ENCODE peak calls at places on chromosomes 4 and X, in seven cellular contexts. One of them, this sample, is unnamed.

GRCh38 chr4:148261861-148262260 is 180.4 kb downstream of the NR3C2 start:
- DNase-seq in tibial nerve: no peak
- DNase-seq in A549: no peak
- DNase-seq in thoracic aorta: no peak
- DNase-seq in iPS DF 6.9: no peak
- DNase-seq in K562: no peak
- DNase-seq in mucosa of descending colon: no peak
- DNase-seq in this sample: no peak

GRCh38 chr4:100510551-100510950 is 7.3 kb downstream of the EMCN start:
- DNase-seq in K562: no peak
- DNase-seq in thoracic aorta: no peak
- DNase-seq in tibial nerve: no peak
- DNase-seq in A549: no peak
- DNase-seq in iPS DF 6.9: no peak
- DNase-seq in mucosa of descending colon: no peak
- DNase-seq in this sample: no peak

GRCh38 chrX:22800360-22800759 is 199.4 kb upstream of the DDX53 start:
- DNase-seq in iPS DF 6.9: no peak
- DNase-seq in A549: peak; percentile 39
- DNase-seq in tibial nerve: no peak
- DNase-seq in mucosa of descending colon: no peak
- DNase-seq in K562: no peak
- DNase-seq in thoracic aorta: peak; percentile 3
- DNase-seq in this sample: no peak

GRCh38 chrX:84188320-84188834 is 378 bp upstream of the RPS6KA6 start:
- DNase-seq in K562: no peak
- DNase-seq in tibial nerve: no peak
- DNase-seq in iPS DF 6.9: no peak
- DNase-seq in A549: peak; percentile 79
- DNase-seq in mucosa of descending colon: peak; percentile 59
- DNase-seq in thoracic aorta: no peak
- DNase-seq in this sample: peak; percentile 51

GRCh38 chr4:54800831-54801530 is 143.2 kb downstream of the KIT start:
- DNase-seq in K562: no peak
- DNase-seq in mucosa of descending colon: no peak
- DNase-seq in thoracic aorta: no peak
- DNase-seq in A549: no peak
- DNase-seq in tibial nerve: no peak
- DNase-seq in iPS DF 6.9: no peak
- DNase-seq in this sample: no peak

GRCh38 chrX:40383969-40384368 is 196.8 kb upstream of the ATP6AP2 start:
- DNase-seq in K562: no peak
- DNase-seq in A549: no peak
- DNase-seq in thoracic aorta: no peak
- DNase-seq in iPS DF 6.9: no peak
- DNase-seq in mucosa of descending colon: no peak
- DNase-seq in tibial nerve: no peak
- DNase-seq in this sample: no peak

GRCh38 chr4:91989914-91990313 is 313.9 kb upstream of the GRID2 start:
- DNase-seq in thoracic aorta: no peak
- DNase-seq in K562: no peak
- DNase-seq in tibial nerve: no peak
- DNase-seq in A549: no peak
- DNase-seq in iPS DF 6.9: no peak
- DNase-seq in mucosa of descending colon: no peak
- DNase-seq in this sample: no peak

GRCh38 chrX:2894885-2895292 is 34.2 kb downstream of the ARSD start:
- DNase-seq in iPS DF 6.9: no peak
- DNase-seq in tibial nerve: no peak
- DNase-seq in K562: no peak
- DNase-seq in thoracic aorta: no peak
- DNase-seq in mucosa of descending colon: no peak
- DNase-seq in A549: peak; percentile 49
- DNase-seq in this sample: peak; percentile 85

GRCh38 chr4:10421344-10422055 is 35.7 kb downstream of the ZNF518B start:
- DNase-seq in A549: no peak
- DNase-seq in tibial nerve: no peak
- DNase-seq in iPS DF 6.9: no peak
- DNase-seq in mucosa of descending colon: no peak
- DNase-seq in thoracic aorta: no peak
- DNase-seq in K562: no peak
- DNase-seq in this sample: no peak

GRCh38 chr4:156781852-156782251 is 189.7 kb downstream of the PDGFC start:
- DNase-seq in K562: no peak
- DNase-seq in tibial nerve: no peak
- DNase-seq in thoracic aorta: no peak
- DNase-seq in mucosa of descending colon: no peak
- DNase-seq in A549: peak; percentile 9
- DNase-seq in iPS DF 6.9: no peak
- DNase-seq in this sample: no peak

GRCh38 chr4:42397256-42397634 is at the start of gene SHISA3:
- DNase-seq in thoracic aorta: no peak
- DNase-seq in A549: no peak
- DNase-seq in iPS DF 6.9: no peak
- DNase-seq in mucosa of descending colon: peak; percentile 32
- DNase-seq in K562: no peak
- DNase-seq in tibial nerve: no peak
- DNase-seq in this sample: no peak

GRCh38 chr4:56731857-56732256 is 50.8 kb upstream of the HOPX start:
- DNase-seq in tibial nerve: no peak
- DNase-seq in thoracic aorta: no peak
- DNase-seq in A549: no peak
- DNase-seq in K562: peak; percentile 35
- DNase-seq in mucosa of descending colon: peak; percentile 44
- DNase-seq in iPS DF 6.9: no peak
- DNase-seq in this sample: no peak

GRCh38 chrX:40012800-40013682 is 84.7 kb downstream of the BCOR start:
- DNase-seq in A549: peak; percentile 62
- DNase-seq in thoracic aorta: no peak
- DNase-seq in tibial nerve: peak; percentile 51
- DNase-seq in iPS DF 6.9: no peak
- DNase-seq in K562: peak; percentile 66
- DNase-seq in mucosa of descending colon: peak; percentile 90
- DNase-seq in this sample: peak; percentile 70

GRCh38 chrX:154441564-154441963 is 2.4 kb upstream of the FAM50A start:
- DNase-seq in K562: no peak
- DNase-seq in tibial nerve: no peak
- DNase-seq in thoracic aorta: no peak
- DNase-seq in A549: no peak
- DNase-seq in mucosa of descending colon: no peak
- DNase-seq in iPS DF 6.9: no peak
- DNase-seq in this sample: no peak

GRCh38 chrX:154444755-154445246 is 860 bp downstream of the FAM50A start:
- DNase-seq in A549: no peak
- DNase-seq in iPS DF 6.9: no peak
- DNase-seq in K562: peak; percentile 29
- DNase-seq in tibial nerve: no peak
- DNase-seq in mucosa of descending colon: no peak
- DNase-seq in thoracic aorta: no peak
- DNase-seq in this sample: no peak

GRCh38 chrX:154444001-154444754 is at the start of gene FAM50A:
- DNase-seq in thoracic aorta: no peak
- DNase-seq in A549: peak; percentile 54
- DNase-seq in mucosa of descending colon: peak; percentile 88
- DNase-seq in tibial nerve: peak; percentile 71
- DNase-seq in K562: peak; percentile 86
- DNase-seq in iPS DF 6.9: no peak
- DNase-seq in this sample: peak; percentile 82

GRCh38 chrX:154441984-154442707 is 1.8 kb upstream of the FAM50A start:
- DNase-seq in mucosa of descending colon: no peak
- DNase-seq in K562: no peak
- DNase-seq in tibial nerve: no peak
- DNase-seq in A549: no peak
- DNase-seq in thoracic aorta: no peak
- DNase-seq in iPS DF 6.9: no peak
- DNase-seq in this sample: peak; percentile 57

DNA sequence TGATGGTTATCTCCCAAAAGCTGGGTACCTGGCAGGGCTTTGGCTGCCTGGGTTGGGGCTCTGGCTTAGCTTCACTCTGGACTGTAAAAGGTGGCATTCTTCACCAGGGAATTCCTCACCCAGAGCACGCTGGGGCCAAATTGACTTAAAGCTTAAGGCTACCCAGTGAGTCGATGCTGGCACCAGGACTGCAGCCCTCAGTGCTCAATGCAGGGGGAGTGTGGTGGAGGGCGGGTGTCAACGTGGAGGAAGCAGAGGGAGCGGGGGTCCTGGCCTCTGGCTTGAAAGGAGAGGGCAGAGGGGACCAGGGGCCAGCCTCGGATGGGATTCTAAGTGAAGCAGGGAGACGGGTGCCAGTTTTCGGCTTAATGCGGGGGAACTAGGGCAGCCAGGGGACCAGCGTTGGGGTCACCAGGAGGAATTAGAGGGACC is 446 bp upstream of the FAM50A start:
- DNase-seq in thoracic aorta: no peak
- DNase-seq in K562: no peak
- DNase-seq in iPS DF 6.9: no peak
- DNase-seq in mucosa of descending colon: no peak
- DNase-seq in tibial nerve: no peak
- DNase-seq in A549: no peak
- DNase-seq in this sample: no peak
- H3K4me3 ChIP-seq in thoracic aorta: peak overlapping the region; percentile 70
- H3K4me3 ChIP-seq in K562: peak overlapping the region; percentile 76
- H3K4me3 ChIP-seq in iPS DF 6.9: peak overlapping the region; percentile 55
- H3K4me3 ChIP-seq in mucosa of descending colon: no peak overlapping the region
- H3K4me3 ChIP-seq in tibial nerve: peak overlapping the region; percentile 66
- H3K4me3 ChIP-seq in A549: peak overlapping the region; percentile 99
- H3K4me3 ChIP-seq in this sample: peak overlapping the region; percentile 66

DNA sequence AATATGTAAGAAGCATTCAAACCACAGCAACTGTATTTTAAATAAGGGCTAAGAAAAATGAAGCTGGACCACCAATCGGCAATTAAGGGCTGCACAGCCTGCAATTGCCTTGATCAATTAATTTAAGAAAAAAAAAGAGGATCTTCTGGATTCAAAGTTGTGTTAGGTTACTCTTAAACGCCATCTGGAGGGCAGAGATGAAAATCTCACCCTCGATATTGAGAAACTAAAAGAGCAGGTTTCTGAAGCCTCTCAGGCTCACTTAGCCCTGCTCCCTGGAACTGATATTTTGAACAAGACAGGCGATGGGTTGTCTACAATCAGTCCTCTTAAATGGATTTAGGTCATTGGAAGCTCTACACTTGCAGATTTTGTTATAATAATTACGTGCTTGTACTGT is 579.4 kb downstream of the GRXCR1 start:
- DNase-seq in thoracic aorta: no peak
- DNase-seq in mucosa of descending colon: no peak
- DNase-seq in A549: peak; percentile 2
- DNase-seq in iPS DF 6.9: no peak
- DNase-seq in tibial nerve: no peak
- DNase-seq in K562: no peak
- DNase-seq in this sample: no peak
- H3K9me3 ChIP-seq in thoracic aorta: peaks cover 14% of the 10 kb centered on the region
- H3K9me3 ChIP-seq in mucosa of descending colon: peaks cover 72% of the 10 kb centered on the region
- H3K9me3 ChIP-seq in A549: no peaks in the 10 kb centered on the region
- H3K9me3 ChIP-seq in iPS DF 6.9: no peaks in the 10 kb centered on the region
- H3K9me3 ChIP-seq in tibial nerve: no peaks in the 10 kb centered on the region
- H3K9me3 ChIP-seq in K562: no peaks in the 10 kb centered on the region
- H3K9me3 ChIP-seq in this sample: peaks cover 60% of the 10 kb centered on the region

DNA sequence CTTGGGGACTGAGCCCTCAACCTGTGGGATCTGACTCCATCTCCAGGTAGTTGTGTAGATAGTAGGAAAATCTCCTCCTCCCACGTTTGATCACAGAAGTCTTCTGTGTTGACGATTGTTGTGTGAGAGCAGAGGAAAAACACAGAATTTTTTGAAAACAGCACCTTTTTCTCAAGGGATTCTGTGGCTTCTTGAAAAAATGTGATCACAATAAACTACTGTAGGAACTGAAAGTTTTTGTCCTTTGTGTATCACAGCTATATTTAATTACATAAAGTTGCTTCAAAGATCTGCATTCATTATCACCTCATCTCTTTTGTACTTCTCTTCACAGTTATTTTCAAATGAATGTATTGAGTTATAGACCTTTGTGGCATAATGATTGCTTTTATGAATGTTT is 85.1 kb downstream of the AFF1 start:
- DNase-seq in tibial nerve: no peak
- DNase-seq in mucosa of descending colon: no peak
- DNase-seq in thoracic aorta: no peak
- DNase-seq in iPS DF 6.9: no peak
- DNase-seq in K562: no peak
- DNase-seq in A549: no peak
- DNase-seq in this sample: no peak
- H3K4me1 ChIP-seq in tibial nerve: peaks cover 54% of the 10 kb centered on the region
- H3K4me1 ChIP-seq in mucosa of descending colon: peaks cover 29% of the 10 kb centered on the region
- H3K4me1 ChIP-seq in thoracic aorta: peaks cover 46% of the 10 kb centered on the region
- H3K4me1 ChIP-seq in iPS DF 6.9: peaks cover 3% of the 10 kb centered on the region
- H3K4me1 ChIP-seq in K562: peaks cover 33% of the 10 kb centered on the region
- H3K4me1 ChIP-seq in A549: peaks cover 78% of the 10 kb centered on the region
- H3K4me1 ChIP-seq in this sample: peaks cover 47% of the 10 kb centered on the region

GRCh38 chr4:6894086-6894478 is 15.5 kb upstream of the TBC1D14 start:
- DNase-seq in mucosa of descending colon: no peak
- DNase-seq in iPS DF 6.9: no peak
- DNase-seq in K562: no peak
- DNase-seq in thoracic aorta: no peak
- DNase-seq in A549: no peak
- DNase-seq in tibial nerve: no peak
- DNase-seq in this sample: no peak

GRCh38 chr4:6892909-6893202 is 16.8 kb upstream of the TBC1D14 start:
- DNase-seq in K562: no peak
- DNase-seq in tibial nerve: no peak
- DNase-seq in iPS DF 6.9: no peak
- DNase-seq in mucosa of descending colon: no peak
- DNase-seq in A549: no peak
- DNase-seq in thoracic aorta: no peak
- DNase-seq in this sample: peak; percentile 11

GRCh38 chr4:6893449-6894085 is 16.1 kb upstream of the TBC1D14 start:
- DNase-seq in thoracic aorta: no peak
- DNase-seq in K562: no peak
- DNase-seq in iPS DF 6.9: no peak
- DNase-seq in A549: peak; percentile 88
- DNase-seq in mucosa of descending colon: peak; percentile 57
- DNase-seq in tibial nerve: no peak
- DNase-seq in this sample: peak; percentile 29

GRCh38 chr4:6891436-6892170 is 18.0 kb upstream of the TBC1D14 start:
- DNase-seq in tibial nerve: no peak
- DNase-seq in mucosa of descending colon: no peak
- DNase-seq in K562: no peak
- DNase-seq in thoracic aorta: no peak
- DNase-seq in A549: peak; percentile 24
- DNase-seq in iPS DF 6.9: no peak
- DNase-seq in this sample: peak; percentile 24

DNA sequence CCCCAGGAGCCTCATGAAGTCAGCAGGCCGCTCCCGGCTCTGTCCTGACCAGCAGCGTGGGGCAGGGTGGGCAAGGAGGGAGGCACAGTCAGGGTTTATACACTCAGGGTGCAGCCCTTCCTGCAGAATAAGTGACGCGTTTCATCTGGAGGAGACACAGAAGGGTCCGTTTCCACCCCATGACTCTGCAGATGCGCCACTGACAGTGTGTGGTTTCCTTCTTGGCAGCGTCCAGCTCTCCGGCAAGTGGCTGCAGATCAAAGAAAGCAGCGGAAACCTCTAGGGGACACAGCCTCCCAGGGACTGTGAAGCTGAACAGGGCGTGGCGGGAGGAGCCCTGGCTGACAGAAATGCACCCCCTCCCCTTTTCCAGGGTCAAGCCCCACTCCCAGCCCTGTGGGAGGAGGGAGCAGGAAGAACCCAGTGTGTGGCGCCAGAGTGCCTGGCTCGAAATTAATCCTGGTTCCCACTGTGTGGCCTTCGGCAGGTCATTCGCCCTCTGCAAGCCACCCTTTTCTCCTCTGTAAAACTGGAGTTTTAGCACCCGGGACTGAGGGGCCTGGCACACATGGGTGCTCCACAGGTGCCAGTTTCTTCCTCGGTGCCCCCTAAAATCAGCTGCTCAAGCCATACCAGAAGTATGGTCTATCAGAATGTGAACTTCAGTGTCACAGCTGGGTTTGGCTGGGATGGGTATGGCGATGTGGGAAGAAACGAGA is 17.3 kb upstream of the TBC1D14 start:
- DNase-seq in thoracic aorta: no peak
- DNase-seq in tibial nerve: peak; percentile 23
- DNase-seq in A549: peak; percentile 86
- DNase-seq in K562: peak; percentile 89
- DNase-seq in mucosa of descending colon: peak; percentile 68
- DNase-seq in iPS DF 6.9: no peak
- DNase-seq in this sample: peak; percentile 48
- H3K4me3 ChIP-seq in thoracic aorta: peak overlapping the region; percentile 5
- H3K4me3 ChIP-seq in tibial nerve: peak overlapping the region; percentile 12
- H3K4me3 ChIP-seq in A549: no peak overlapping the region
- H3K4me3 ChIP-seq in K562: peak overlapping the region; percentile 1
- H3K4me3 ChIP-seq in mucosa of descending colon: no peak overlapping the region
- H3K4me3 ChIP-seq in iPS DF 6.9: no peak overlapping the region
- H3K4me3 ChIP-seq in this sample: no peak overlapping the region